ENCODE peak calls at places on chromosomes 5 and 9, in four cellular contexts. T is IMR-90; H is CD8-positive, alpha-beta T cell; W is heart left ventricle. B is an unnamed sample. For H3K36me3, the result is how much of the 10 kb centered on the place peaks cover.

GRCh38 chr5:141359790-141360426 is at the start of gene PCDHGB2:
- DNase-seq in H (no peak), W (no peak), T (peak), B (no peak)

GRCh38 chr5:44638286-44638869 is 170.4 kb upstream of the MRPS30 start:
- DNase-seq in W (no peak), H (no peak), T (no peak), B (no peak)

GRCh38 chr5:177325868-177326381 is 14.2 kb upstream of the MXD3 start:
- DNase-seq in W (no peak), H (no peak), T (no peak), B (no peak)

GRCh38 chr9:136741885-136742568 is 713 bp downstream of the LCN10 start:
- DNase-seq in T (no peak), H (peak), W (no peak), B (no peak)

GRCh38 chr9:112711050-112711689 is 6.7 kb downstream of the INIP start:
- DNase-seq in W (no peak), T (peak), H (no peak), B (no peak)

GRCh38 chr9:36036780-36037579 is at the start of gene RECK:
- DNase-seq in H (peak), T (peak), W (peak), B (peak)

GRCh38 chr5:19233573-19233972 is 754.4 kb downstream of the CDH18 start:
- DNase-seq in T (no peak), H (no peak), W (no peak), B (no peak)

GRCh38 chr5:73513996-73514395 is 15.8 kb downstream of the BTF3 start:
- DNase-seq in W (no peak), H (no peak), T (no peak), B (no peak)

GRCh38 chr5:43601454-43602260 is 1.3 kb upstream of the NNT start:
- DNase-seq in W (peak), T (peak), H (no peak), B (no peak)

GRCh38 chr9:107638922-107639321 is 149.4 kb upstream of the KLF4 start:
- DNase-seq in W (peak), T (peak), H (no peak), B (peak)

GRCh38 chr5:172779968-172780350 is 9.0 kb upstream of the DUSP1 start:
- DNase-seq in W (no peak), T (no peak), H (no peak), B (no peak)

GRCh38 chr9:68844623-68845612 is 139.9 kb downstream of the PIP5K1B start:
- DNase-seq in T (peak), H (no peak), W (peak), B (peak)

GRCh38 chr9:37184905-37185867 is 64.8 kb downstream of the ZCCHC7 start:
- DNase-seq in H (no peak), W (no peak), T (no peak), B (no peak)

GRCh38 chr9:97864396-97864795 is 11.4 kb downstream of the FOXE1 start:
- DNase-seq in T (no peak), W (no peak), H (no peak), B (no peak)

GRCh38 chr5:176514244-176514918 is 22.8 kb downstream of the RNF44 start:
- DNase-seq in H (no peak), W (no peak), T (no peak), B (no peak)

GRCh38 chr9:33265211-33265885 is 499 bp downstream of the CHMP5 start:
- DNase-seq in T (no peak), H (no peak), W (no peak), B (no peak)

GRCh38 chr5:140114341-140115185 is 654 bp downstream of the PURA start:
- DNase-seq in H (peak), T (peak), W (peak), B (peak)

GRCh38 chr5:79853676-79854418 is 137.2 kb downstream of the MTX3 start:
- DNase-seq in T (peak), H (no peak), W (no peak), B (no peak)

GRCh38 chr5:167916706-167917105 is 374.7 kb upstream of the WWC1 start:
- DNase-seq in H (no peak), T (peak), W (peak), B (no peak)

GRCh38 chr5:67248703-67249589 is 52.3 kb upstream of the CD180 start:
- DNase-seq in W (no peak), H (no peak), T (no peak), B (no peak)

GRCh38 chr9:16484178-16484577 is 386.3 kb downstream of the BNC2 start:
- DNase-seq in H (no peak), W (no peak), T (peak), B (no peak)

GRCh38 chr9:129395633-129396364 is 217.7 kb upstream of the IER5L start:
- DNase-seq in T (no peak), H (no peak), W (no peak), B (no peak)

GRCh38 chr9:129393064-129393463 is 215.0 kb upstream of the IER5L start:
- DNase-seq in T (no peak), H (no peak), W (no peak), B (no peak)

GRCh38 chr9:129394011-129394919 is 216.2 kb upstream of the IER5L start:
- DNase-seq in H (no peak), T (no peak), W (no peak), B (no peak)

GRCh38 chr9:129396365-129396708 is 218.3 kb upstream of the IER5L start:
- DNase-seq in W (no peak), T (no peak), H (no peak), B (no peak)

GRCh38 chr9:129394920-129395279 is 216.8 kb upstream of the IER5L start:
- DNase-seq in H (no peak), T (no peak), W (no peak), B (no peak)
- H3K36me3 ChIP-seq in H (under half), T (under half), W (under half), B (under half)

DNA sequence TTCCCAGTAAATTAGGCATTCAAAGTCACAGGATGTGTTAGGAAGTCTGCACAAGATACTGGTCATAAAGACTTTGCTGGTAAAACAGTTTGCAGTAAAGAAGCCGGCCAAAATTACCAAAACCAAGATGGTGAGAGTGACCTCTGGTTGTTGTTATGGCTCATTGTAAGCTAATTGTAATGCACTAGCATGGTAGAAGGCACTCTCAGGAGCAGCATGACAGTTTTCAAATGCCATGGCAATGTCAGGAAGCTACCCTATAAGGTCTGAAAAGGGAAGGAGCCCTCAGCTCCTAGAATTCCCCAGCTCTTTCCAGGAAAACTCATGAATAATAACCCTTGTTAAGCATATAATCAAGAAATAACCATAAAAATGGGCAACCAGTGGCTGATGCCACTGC is 64.3 kb upstream of the TNC start:
- DNase-seq in H (no peak), T (no peak), W (no peak), B (no peak)
- H3K4me3 ChIP-seq in H (no peak), T (no peak), W (no peak), B (no peak)

DNA sequence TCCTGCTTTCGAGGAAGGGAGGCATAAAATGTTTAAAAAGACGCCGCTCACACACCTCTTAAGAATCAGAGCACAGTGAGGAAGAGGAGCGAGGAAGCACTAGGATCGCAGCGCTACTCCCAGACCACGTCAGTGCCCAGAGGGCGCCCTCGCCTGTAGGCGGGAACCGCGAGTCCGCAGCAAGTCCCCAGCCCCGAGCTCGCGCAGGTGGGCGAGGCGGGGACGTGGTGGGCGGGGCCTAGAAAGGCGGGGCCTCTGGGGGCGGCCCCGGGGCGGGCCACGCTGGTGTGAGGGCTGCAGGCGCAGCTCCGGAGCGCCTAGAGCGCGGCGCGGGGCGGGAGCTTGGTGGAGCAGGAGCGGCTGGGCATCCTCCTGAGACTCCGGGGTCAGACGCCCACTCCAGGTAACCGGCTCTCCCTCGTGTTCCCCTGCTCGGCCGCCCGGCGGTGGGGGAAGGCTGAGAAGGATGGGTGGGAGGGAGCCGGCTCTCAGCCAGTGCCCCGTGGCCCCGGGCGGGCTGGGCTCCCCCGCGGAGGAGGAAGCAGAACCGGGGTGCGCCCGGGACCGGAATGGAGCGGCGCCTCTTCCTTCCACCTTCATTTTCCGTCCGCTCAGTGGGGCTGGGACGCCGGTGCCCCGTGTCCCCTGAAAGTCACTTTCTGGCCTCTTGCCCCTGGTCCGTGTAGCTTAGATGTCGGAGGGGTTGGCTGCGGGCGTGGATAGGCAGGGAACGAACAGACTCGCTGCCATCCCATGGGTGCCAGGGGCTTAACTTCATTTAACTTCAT is at the start of gene GCNT1:
- DNase-seq in H (peak), T (peak), W (peak), B (peak)
- H3K27ac ChIP-seq in H (no peak), T (peak), W (peak), B (peak)

DNA sequence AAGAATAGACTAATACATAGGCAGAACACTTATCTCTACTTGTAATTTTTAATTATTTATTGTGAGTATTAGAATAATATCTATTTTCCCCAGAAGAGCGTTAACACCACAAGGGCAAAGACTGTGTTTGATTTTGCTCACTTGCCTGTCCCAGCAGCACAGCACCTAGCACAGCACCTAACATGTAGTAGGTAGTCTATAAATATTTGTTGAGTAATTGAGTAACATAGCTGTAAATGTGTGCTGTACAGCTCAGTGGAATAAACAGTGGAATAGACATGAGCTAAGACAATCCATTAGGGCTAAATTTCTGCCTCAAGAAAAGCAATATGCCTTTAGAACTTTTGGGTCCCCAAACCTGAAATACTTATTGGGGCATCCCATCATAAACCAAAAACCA is 49.3 kb upstream of the VCAN start:
- DNase-seq in T (no peak), W (no peak), H (no peak), B (no peak)
- H3K36me3 ChIP-seq in T (under half), W (under half), H (under half), B (under half)

DNA sequence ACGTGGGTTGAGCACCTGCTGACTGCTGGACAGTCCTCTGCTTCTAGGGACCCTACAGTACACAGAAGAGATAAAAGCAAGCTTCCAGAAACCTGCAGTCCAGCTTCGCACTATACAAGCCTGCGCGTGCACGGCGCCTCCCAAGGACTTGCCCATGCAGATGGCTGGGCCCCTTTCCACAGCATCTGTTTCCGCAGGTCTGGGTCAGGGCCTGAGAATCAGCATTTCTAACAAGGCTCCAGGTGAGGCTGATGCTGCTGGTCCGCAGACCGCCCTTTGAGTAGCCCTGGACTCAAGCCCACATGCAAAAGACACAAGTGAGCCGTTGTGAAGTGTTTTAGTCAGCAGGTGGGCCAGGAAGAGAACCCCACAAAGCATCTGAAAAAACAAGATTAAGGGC is 133.1 kb downstream of the HSD17B3 start:
- DNase-seq in W (no peak), H (no peak), T (no peak), B (peak)
- H3K4me3 ChIP-seq in W (no peak), H (no peak), T (no peak), B (no peak)

GRCh38 chr5:174752121-174752520 is 27.7 kb downstream of the MSX2 start:
- DNase-seq in T (no peak), H (no peak), W (no peak), B (no peak)
- H3K27ac ChIP-seq in T (no peak), H (no peak), W (no peak), B (no peak)

GRCh38 chr5:1800470-1801060 is 642 bp upstream of the NDUFS6 start:
- DNase-seq in W (no peak), H (no peak), T (no peak), B (no peak)
- H3K36me3 ChIP-seq in W (half or more), H (under half), T (under half), B (under half)

DNA sequence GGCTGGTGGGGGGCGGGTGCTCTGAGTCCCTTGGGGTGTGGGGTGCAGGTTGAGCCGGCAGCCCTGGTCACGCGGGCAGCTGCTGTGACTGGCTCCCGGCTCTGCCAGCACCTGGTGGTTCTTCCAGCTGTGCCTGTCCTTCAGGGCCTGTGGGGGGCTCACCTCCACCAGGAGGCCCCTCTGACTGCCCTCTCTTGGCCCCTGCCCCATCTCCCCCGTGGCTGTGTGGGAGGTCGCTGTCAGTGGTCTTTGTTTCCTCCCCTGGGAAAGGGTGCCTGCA is 3.3 kb downstream of the RXRA start:
- DNase-seq in T (no peak), H (no peak), W (no peak), B (no peak)
- H3K4me3 ChIP-seq in T (no peak), H (no peak), W (no peak), B (peak)